ENCODE peak calls at places on chromosomes 6 and 20, in four cellular contexts. Z is amniotic stem cell, D is amniotic epithelial cell, N is posterior cingulate gyrus. L is an unnamed sample.

GRCh38 chr6:7761047-7761446 is 35.1 kb downstream of the BMP6 start:
- DNase-seq in Z (no peak), D (peak), N (no peak), L (no peak)

GRCh38 chr6:130674604-130675003 is 152.6 kb upstream of the SMLR1 start:
- DNase-seq in Z (no peak), D (peak), N (no peak), L (no peak)

GRCh38 chr20:19626896-19627295 is 131.2 kb upstream of the RIN2 start:
- DNase-seq in Z (no peak), D (peak), N (no peak), L (no peak)

GRCh38 chr6:157223486-157223885 is 99.8 kb downstream of the TMEM242 start:
- DNase-seq in Z (no peak), D (no peak), N (no peak), L (no peak)

GRCh38 chr20:19658137-19658536 is 99.9 kb upstream of the RIN2 start:
- DNase-seq in Z (no peak), D (no peak), N (no peak), L (peak)

GRCh38 chr20:2705931-2706645 is 13.5 kb downstream of the EBF4 start:
- DNase-seq in Z (no peak), D (no peak), N (no peak), L (no peak)

GRCh38 chr6:85062884-85063283 is 298.5 kb upstream of the TBX18 start:
- DNase-seq in Z (no peak), D (peak), N (no peak), L (no peak)

GRCh38 chr6:20873425-20874190 is 339.4 kb downstream of the CDKAL1 start:
- DNase-seq in Z (no peak), D (peak), N (no peak), L (no peak)

GRCh38 chr6:35948725-35949124 is 27.8 kb upstream of the SRPK1 start:
- DNase-seq in Z (no peak), D (peak), N (no peak), L (no peak)

GRCh38 chr6:74646461-74646860 is 559.4 kb downstream of the COL12A1 start:
- DNase-seq in Z (no peak), D (no peak), N (no peak), L (no peak)

GRCh38 chr6:34190504-34191122 is 44.7 kb upstream of the GRM4 start:
- DNase-seq in Z (no peak), D (no peak), N (no peak), L (no peak)

GRCh38 chr6:17418281-17419188 is 25.1 kb downstream of the CAP2 start:
- DNase-seq in Z (peak), D (peak), N (no peak), L (no peak)

GRCh38 chr6:157398151-157398550 is 17.2 kb downstream of the ZDHHC14 start:
- DNase-seq in Z (no peak), D (no peak), N (no peak), L (no peak)

GRCh38 chr20:31948008-31948407 is 3.8 kb downstream of the PDRG1 start:
- DNase-seq in Z (no peak), D (peak), N (no peak), L (no peak)

GRCh38 chr6:138593100-138593877 is 94.0 kb upstream of the NHSL1 start:
- DNase-seq in Z (peak), D (peak), N (no peak), L (peak)

GRCh38 chr20:34948030-34948429 is 7.6 kb downstream of the GSS start:
- DNase-seq in Z (peak), D (peak), N (no peak), L (no peak)

GRCh38 chr6:156396791-156397418 is 380.3 kb upstream of the ARID1B start:
- DNase-seq in Z (no peak), D (no peak), N (no peak), L (no peak)

GRCh38 chr6:161104966-161105365 is 113.4 kb downstream of the MAP3K4 start:
- DNase-seq in Z (no peak), D (peak), N (no peak), L (no peak)

GRCh38 chr6:134689177-134689576 is 260.7 kb downstream of the ALDH8A1 start:
- DNase-seq in Z (no peak), D (no peak), N (peak), L (no peak)

GRCh38 chr20:62458256-62459251 is 17.2 kb downstream of the GATA5 start:
- DNase-seq in Z (no peak), D (no peak), N (no peak), L (no peak)

GRCh38 chr6:132354517-132355167 is 46.6 kb downstream of the MOXD1 start:
- DNase-seq in Z (no peak), D (peak), N (no peak), L (peak)

GRCh38 chr6:105215506-105215905 is 35.7 kb upstream of the POPDC3 start:
- DNase-seq in Z (no peak), D (no peak), N (no peak), L (no peak)

GRCh38 chr6:134416501-134417154 is 98.7 kb upstream of the SGK1 start:
- DNase-seq in Z (no peak), D (peak), N (no peak), L (no peak)

GRCh38 chr20:62069741-62070216 is 4.1 kb upstream of the TAF4 start:
- DNase-seq in Z (no peak), D (peak), N (no peak), L (no peak)

GRCh38 chr20:21387528-21387927 is 9.8 kb downstream of the NKX2-4 start:
- DNase-seq in Z (no peak), D (no peak), N (no peak), L (no peak)

GRCh38 chr6:88166901-88167624 is 916 bp upstream of the CNR1 start:
- DNase-seq in Z (no peak), D (no peak), N (no peak), L (peak)

GRCh38 chr20:40019510-40019909 is 669.5 kb downstream of the MAFB start:
- DNase-seq in Z (no peak), D (no peak), N (no peak), L (no peak)

GRCh38 chr6:144544266-144544830 is 259.2 kb downstream of the UTRN start:
- DNase-seq in Z (no peak), D (no peak), N (no peak), L (no peak)

GRCh38 chr20:44264287-44264686 is 17.2 kb downstream of the GDAP1L1 start:
- DNase-seq in Z (no peak), D (peak), N (no peak), L (no peak)

GRCh38 chr20:59007758-59008511 is 881 bp upstream of the CTSZ start:
- DNase-seq in Z (no peak), D (no peak), N (no peak), L (peak)

GRCh38 chr6:133756046-133756445 is 132.9 kb upstream of the TCF21 start:
- DNase-seq in Z (no peak), D (peak), N (no peak), L (no peak)